ENCODE peak calls at places on chromosome 5, in five cellular contexts. G, R, A, F and V are unnamed samples. For H3K9me3 and H3K4me1, the result is how much of the 10 kb centered on the place peaks cover.

GRCh38 chr5:87169300-87169991 is 98.2 kb upstream of the RASA1 start:
- DNase-seq in G (no peak), R (no peak), A (no peak), F (no peak), V (no peak)

GRCh38 chr5:128082551-128083032 is 974 bp upstream of the SLC12A2 start:
- DNase-seq in G (peak), R (no peak), A (no peak), F (no peak), V (no peak)

GRCh38 chr5:90421136-90421535 is 11.6 kb upstream of the CETN3 start:
- DNase-seq in G (no peak), R (peak), A (no peak), F (peak), V (no peak)

GRCh38 chr5:125597338-125597737 is 825.9 kb upstream of the GRAMD2B start:
- DNase-seq in G (no peak), R (no peak), A (no peak), F (no peak), V (no peak)

GRCh38 chr5:1018596-1018995 is 10.0 kb downstream of the NKD2 start:
- DNase-seq in G (no peak), R (no peak), A (no peak), F (no peak), V (no peak)

GRCh38 chr5:75681125-75681830 is 36.0 kb downstream of the POC5 start:
- DNase-seq in G (peak), R (peak), A (no peak), F (no peak), V (no peak)

GRCh38 chr5:14440598-14441401 is 140.8 kb upstream of the OTULINL start:
- DNase-seq in G (no peak), R (no peak), A (no peak), F (no peak), V (peak)

GRCh38 chr5:156920042-156920860 is 42.8 kb downstream of the TIMD4 start:
- DNase-seq in G (no peak), R (no peak), A (no peak), F (no peak), V (no peak)

GRCh38 chr5:61132559-61132958 is 29.7 kb downstream of the SMIM15 start:
- DNase-seq in G (no peak), R (no peak), A (no peak), F (no peak), V (no peak)

GRCh38 chr5:172793577-172794488 is 22.8 kb upstream of the DUSP1 start:
- DNase-seq in G (no peak), R (peak), A (no peak), F (peak), V (no peak)

GRCh38 chr5:171288066-171288465 is 21.0 kb upstream of the TLX3 start:
- DNase-seq in G (no peak), R (no peak), A (no peak), F (no peak), V (no peak)

GRCh38 chr5:16964821-16965220 is 28.7 kb upstream of the MYO10 start:
- DNase-seq in G (peak), R (no peak), A (no peak), F (no peak), V (no peak)

GRCh38 chr5:74130141-74130897 is 504.3 kb downstream of the ARHGEF28 start:
- DNase-seq in G (no peak), R (no peak), A (no peak), F (no peak), V (no peak)

GRCh38 chr5:32030226-32030625 is 143.9 kb downstream of the GOLPH3 start:
- DNase-seq in G (no peak), R (no peak), A (no peak), F (no peak), V (no peak)

GRCh38 chr5:157947156-157947555 is 88.2 kb upstream of the CLINT1 start:
- DNase-seq in G (no peak), R (no peak), A (no peak), F (no peak), V (no peak)

GRCh38 chr5:116488334-116488733 is 86.3 kb downstream of the SEMA6A start:
- DNase-seq in G (no peak), R (no peak), A (no peak), F (no peak), V (no peak)

GRCh38 chr5:34524123-34524522 is 132.0 kb upstream of the RAI14 start:
- DNase-seq in G (no peak), R (peak), A (no peak), F (no peak), V (no peak)

GRCh38 chr5:61228691-61229280 is 66.5 kb upstream of the SMIM15 start:
- DNase-seq in G (no peak), R (no peak), A (no peak), F (no peak), V (no peak)

GRCh38 chr5:88398316-88398715 is 129.7 kb upstream of the TMEM161B start:
- DNase-seq in G (no peak), R (no peak), A (no peak), F (no peak), V (no peak)

GRCh38 chr5:176818391-176819098 is 8.2 kb downstream of the UNC5A start:
- DNase-seq in G (peak), R (no peak), A (no peak), F (no peak), V (no peak)

GRCh38 chr5:41670216-41670615 is 159.8 kb upstream of the PLCXD3 start:
- DNase-seq in G (no peak), R (no peak), A (no peak), F (no peak), V (no peak)

GRCh38 chr5:129051283-129051682 is 43.3 kb upstream of the ISOC1 start:
- DNase-seq in G (no peak), R (no peak), A (no peak), F (no peak), V (no peak)

GRCh38 chr5:80894083-80894482 is 66.1 kb upstream of the RASGRF2 start:
- DNase-seq in G (no peak), R (no peak), A (no peak), F (no peak), V (no peak)

GRCh38 chr5:97004423-97005060 is 68.7 kb downstream of the LNPEP start:
- DNase-seq in G (no peak), R (no peak), A (no peak), F (no peak), V (no peak)

GRCh38 chr5:87300744-87301143 is 33.1 kb downstream of the RASA1 start:
- DNase-seq in G (peak), R (peak), A (no peak), F (no peak), V (no peak)

GRCh38 chr5:145347026-145347616 is 488.0 kb downstream of the PRELID2 start:
- DNase-seq in G (peak), R (peak), A (no peak), F (no peak), V (no peak)

GRCh38 chr5:137281201-137281600 is 217.9 kb downstream of the SPOCK1 start:
- DNase-seq in G (no peak), R (no peak), A (no peak), F (no peak), V (no peak)

GRCh38 chr5:56202483-56202882 is 30.6 kb downstream of the ANKRD55 start:
- DNase-seq in G (no peak), R (no peak), A (no peak), F (no peak), V (no peak)

GRCh38 chr5:142883025-142883424 is 112.8 kb downstream of the ARHGAP26 start:
- DNase-seq in G (no peak), R (no peak), A (no peak), F (no peak), V (peak)

GRCh38 chr5:93723005-93723404 is 18.4 kb downstream of the POU5F2 start:
- DNase-seq in G (no peak), R (peak), A (no peak), F (no peak), V (no peak)

GRCh38 chr5:180618830-180619562 is 27.7 kb upstream of the SCGB3A1 start:
- DNase-seq in G (no peak), R (peak), A (peak), F (no peak), V (no peak)

GRCh38 chr5:102421647-102422046 is 77.2 kb downstream of the SLCO6A1 start:
- DNase-seq in G (peak), R (no peak), A (no peak), F (peak), V (no peak)

GRCh38 chr5:1919209-1919566 is 36.5 kb upstream of the IRX4 start:
- DNase-seq in G (no peak), R (no peak), A (no peak), F (no peak), V (no peak)

GRCh38 chr5:78699565-78700143 is 51.1 kb upstream of the LHFPL2 start:
- DNase-seq in G (peak), R (peak), A (no peak), F (no peak), V (no peak)

DNA sequence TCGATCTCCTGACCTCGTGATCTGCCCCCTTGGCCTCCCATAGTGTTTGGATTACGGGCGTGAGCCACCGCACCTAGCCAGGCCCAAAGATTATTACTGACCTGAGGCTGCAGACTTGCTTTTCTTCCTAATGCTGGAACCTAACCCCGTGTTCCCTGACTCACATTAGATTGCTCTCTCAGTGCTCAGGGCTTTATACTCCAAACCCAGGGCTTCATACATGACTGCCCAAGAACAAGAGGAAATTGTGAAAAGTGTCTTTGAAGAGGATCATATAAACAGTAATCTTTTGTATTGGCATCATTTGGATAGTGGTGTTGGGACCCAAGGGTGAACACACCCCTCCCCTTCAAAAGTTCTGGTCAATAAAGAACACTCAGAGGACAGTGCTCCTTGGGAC is 233.3 kb upstream of the TAS2R1 start:
- DNase-seq in G (no peak), R (no peak), A (no peak), F (no peak), V (no peak)
- H3K9me3 ChIP-seq in G (under half), R (under half), A (under half), F (under half), V (under half)

DNA sequence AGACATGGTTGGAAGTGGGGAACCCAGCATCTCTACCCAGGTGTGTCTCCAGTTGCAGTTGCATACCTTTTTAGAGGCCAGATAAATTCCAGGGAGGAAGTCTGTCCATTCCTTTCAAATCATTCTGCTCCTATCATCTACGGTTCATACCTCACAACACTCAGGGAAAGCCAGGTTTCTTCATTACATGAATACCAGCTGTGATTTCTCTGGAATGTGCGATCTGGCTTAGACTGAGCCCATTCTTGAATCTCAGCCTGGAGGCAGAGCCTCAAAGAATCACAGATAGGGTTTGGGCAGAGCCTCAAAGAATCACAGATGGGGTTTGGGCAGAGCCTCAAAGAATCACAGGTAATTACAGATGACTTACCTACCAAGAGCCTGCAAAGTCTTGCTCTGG is 7.2 kb downstream of the P4HA2 start:
- DNase-seq in G (no peak), R (no peak), A (no peak), F (no peak), V (peak)
- H3K4me1 ChIP-seq in G (under half), R (under half), A (under half), F (under half), V (under half)

GRCh38 chr5:24899180-24899579 is 254.4 kb upstream of the CDH10 start:
- DNase-seq in G (no peak), R (no peak), A (no peak), F (no peak), V (no peak)
- H3K9me3 ChIP-seq in G (under half), R (under half), A (under half), F (under half), V (under half)

GRCh38 chr5:72292411-72292810 is 27.6 kb downstream of the MRPS27 start:
- DNase-seq in G (no peak), R (no peak), A (no peak), F (no peak), V (no peak)
- H3K4me1 ChIP-seq in G (under half), R (under half), A (under half), F (under half), V (under half)

GRCh38 chr5:141421489-141421855 is 621 bp downstream of the PCDHGA11 start:
- DNase-seq in G (no peak), R (no peak), A (no peak), F (no peak), V (no peak)

GRCh38 chr5:141420855-141421488 is at the start of gene PCDHGA11:
- DNase-seq in G (peak), R (no peak), A (peak), F (no peak), V (peak)

GRCh38 chr5:141419074-141419880 is 1.6 kb upstream of the PCDHGA11 start:
- DNase-seq in G (no peak), R (no peak), A (no peak), F (no peak), V (no peak)

GRCh38 chr5:141427783-141428426 is 2.4 kb upstream of the PCDHGA12 start:
- DNase-seq in G (no peak), R (no peak), A (no peak), F (no peak), V (no peak)

DNA sequence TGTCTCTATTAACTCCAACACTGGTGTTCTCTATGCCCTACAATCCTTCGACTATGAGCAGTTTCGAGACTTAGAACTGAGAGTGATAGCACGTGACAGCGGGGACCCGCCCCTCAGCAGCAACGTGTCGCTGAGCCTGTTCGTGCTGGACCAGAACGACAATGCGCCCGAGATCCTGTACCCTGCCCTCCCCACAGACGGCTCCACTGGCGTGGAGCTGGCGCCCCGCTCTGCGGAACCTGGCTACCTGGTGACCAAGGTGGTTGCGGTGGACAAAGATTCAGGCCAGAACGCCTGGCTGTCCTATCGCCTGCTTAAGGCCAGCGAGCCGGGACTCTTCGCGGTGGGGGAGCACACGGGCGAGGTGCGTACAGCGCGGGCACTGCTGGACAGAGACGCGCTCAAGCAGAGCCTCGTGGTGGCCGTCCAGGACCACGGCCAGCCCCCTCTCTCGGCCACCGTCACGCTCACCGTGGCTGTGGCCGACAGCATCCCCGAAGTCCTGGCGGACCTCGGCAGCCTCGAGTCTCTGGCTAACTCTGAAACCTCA is 2.0 kb downstream of the PCDHGA11 start:
- DNase-seq in G (no peak), R (no peak), A (no peak), F (no peak), V (no peak)
- H3K9me3 ChIP-seq in G (under half), R (under half), A (under half), F (under half), V (under half)

DNA sequence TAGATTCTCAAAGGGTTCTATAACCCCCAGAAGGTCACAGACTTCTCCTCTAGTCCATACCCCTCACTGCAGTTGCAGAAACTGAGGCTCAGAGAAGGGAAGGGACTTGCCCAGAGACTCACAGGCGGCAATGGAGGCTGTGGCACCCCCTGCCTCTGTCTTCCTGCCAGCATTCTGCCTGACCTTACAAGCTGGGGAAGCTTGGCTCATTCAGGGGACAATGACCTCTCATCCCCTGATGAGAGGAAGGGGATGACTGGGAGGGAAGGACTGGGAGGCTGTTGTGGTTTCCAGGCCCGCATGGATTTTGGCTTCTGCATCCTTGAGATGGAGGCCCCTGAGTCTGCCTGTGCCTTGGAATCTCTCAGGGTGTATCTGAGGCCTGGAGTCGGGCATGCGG is 897 bp downstream of the NDST1 start:
- DNase-seq in G (no peak), R (no peak), A (no peak), F (peak), V (no peak)
- H3K4me1 ChIP-seq in G (under half), R (under half), A (under half), F (half or more), V (half or more)

GRCh38 chr5:62347928-62348327 is 41.9 kb downstream of the KIF2A start:
- DNase-seq in G (no peak), R (no peak), A (no peak), F (no peak), V (no peak)
- H3K9me3 ChIP-seq in G (under half), R (under half), A (under half), F (under half), V (under half)

DNA sequence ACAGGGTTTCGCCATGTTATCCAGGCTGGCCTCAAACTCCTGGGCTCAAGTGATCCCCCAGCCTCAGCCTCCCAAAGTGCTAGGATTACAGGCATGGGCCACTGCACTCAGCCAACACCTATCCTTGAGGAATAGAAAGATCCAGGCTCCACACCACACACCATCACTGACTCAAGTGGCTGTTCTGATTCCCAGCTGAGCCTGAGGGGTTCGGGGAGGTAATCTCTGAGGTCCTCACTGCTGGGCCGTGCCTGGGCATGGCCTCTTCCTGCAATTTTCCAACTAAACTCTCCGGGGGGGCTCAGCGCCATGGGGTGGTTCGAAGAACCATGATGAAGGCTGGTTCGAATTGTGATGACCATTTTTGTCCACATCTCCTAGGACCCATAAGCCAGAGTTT is 31.0 kb upstream of the IL17B start:
- DNase-seq in G (no peak), R (no peak), A (no peak), F (no peak), V (peak)
- H3K4me1 ChIP-seq in G (under half), R (under half), A (under half), F (under half), V (under half)